ENCODE peak calls at places on chromosomes 13 and 19, in nine cellular contexts. One of them, this sample, is unnamed.

GRCh38 chr19:46898731-46899130 is 37.9 kb downstream of the ARHGAP35 start:
- DNase-seq in astrocyte: peak; percentile 91
- DNase-seq in heart left ventricle: no peak
- DNase-seq in uterus: peak; percentile 26
- DNase-seq in right atrium auricular region: no peak
- DNase-seq in Peyer's patch: no peak
- DNase-seq in thoracic aorta: no peak
- DNase-seq in DND-41: no peak
- DNase-seq in A673: no peak
- DNase-seq in this sample: no peak

GRCh38 chr19:5215431-5215830 is 125.2 kb downstream of the PTPRS start:
- DNase-seq in astrocyte: no peak
- DNase-seq in heart left ventricle: no peak
- DNase-seq in uterus: no peak
- DNase-seq in right atrium auricular region: no peak
- DNase-seq in Peyer's patch: no peak
- DNase-seq in thoracic aorta: no peak
- DNase-seq in DND-41: no peak
- DNase-seq in A673: no peak
- DNase-seq in this sample: no peak

GRCh38 chr19:35959040-35959967 is 23.1 kb downstream of the LRFN3 start:
- DNase-seq in astrocyte: no peak
- DNase-seq in heart left ventricle: peak; percentile 51
- DNase-seq in uterus: peak; percentile 35
- DNase-seq in right atrium auricular region: no peak
- DNase-seq in Peyer's patch: peak; percentile 85
- DNase-seq in thoracic aorta: no peak
- DNase-seq in DND-41: no peak
- DNase-seq in A673: peak; percentile 60
- DNase-seq in this sample: no peak

GRCh38 chr19:54186934-54187381 is 2.4 kb downstream of the MBOAT7 start:
- DNase-seq in astrocyte: no peak
- DNase-seq in heart left ventricle: no peak
- DNase-seq in uterus: no peak
- DNase-seq in right atrium auricular region: no peak
- DNase-seq in Peyer's patch: peak; percentile 92
- DNase-seq in thoracic aorta: no peak
- DNase-seq in DND-41: no peak
- DNase-seq in A673: no peak
- DNase-seq in this sample: no peak

GRCh38 chr19:15265849-15266248 is 33.6 kb upstream of the EPHX3 start:
- DNase-seq in astrocyte: peak; percentile 92
- DNase-seq in heart left ventricle: peak; percentile 86
- DNase-seq in uterus: peak; percentile 95
- DNase-seq in right atrium auricular region: peak; percentile 96
- DNase-seq in Peyer's patch: peak; percentile 68
- DNase-seq in thoracic aorta: peak; percentile 73
- DNase-seq in DND-41: no peak
- DNase-seq in A673: peak; percentile 37
- DNase-seq in this sample: peak; percentile 65

GRCh38 chr19:9566729-9567128 is 17.6 kb downstream of the ZNF121 start:
- DNase-seq in astrocyte: no peak
- DNase-seq in heart left ventricle: no peak
- DNase-seq in uterus: no peak
- DNase-seq in right atrium auricular region: no peak
- DNase-seq in Peyer's patch: no peak
- DNase-seq in thoracic aorta: no peak
- DNase-seq in DND-41: no peak
- DNase-seq in A673: no peak
- DNase-seq in this sample: no peak

GRCh38 chr19:558770-559439 is 13.5 kb upstream of the BSG start:
- DNase-seq in astrocyte: no peak
- DNase-seq in heart left ventricle: peak; percentile 59
- DNase-seq in uterus: peak; percentile 63
- DNase-seq in right atrium auricular region: no peak
- DNase-seq in Peyer's patch: no peak
- DNase-seq in thoracic aorta: no peak
- DNase-seq in DND-41: no peak
- DNase-seq in A673: no peak
- DNase-seq in this sample: no peak

GRCh38 chr13:32969516-32969941 is 46.7 kb upstream of the KL start:
- DNase-seq in astrocyte: peak; percentile 25
- DNase-seq in heart left ventricle: peak; percentile 32
- DNase-seq in uterus: no peak
- DNase-seq in right atrium auricular region: peak; percentile 59
- DNase-seq in Peyer's patch: no peak
- DNase-seq in thoracic aorta: no peak
- DNase-seq in DND-41: no peak
- DNase-seq in A673: peak; percentile 25
- DNase-seq in this sample: peak; percentile 19

GRCh38 chr13:113182046-113182445 is 23.6 kb downstream of the PROZ start:
- DNase-seq in astrocyte: peak; percentile 51
- DNase-seq in heart left ventricle: no peak
- DNase-seq in uterus: no peak
- DNase-seq in right atrium auricular region: no peak
- DNase-seq in Peyer's patch: no peak
- DNase-seq in thoracic aorta: no peak
- DNase-seq in DND-41: no peak
- DNase-seq in A673: no peak
- DNase-seq in this sample: no peak

GRCh38 chr13:29954082-29955043 is 103.9 kb upstream of the UBL3 start:
- DNase-seq in astrocyte: no peak
- DNase-seq in heart left ventricle: no peak
- DNase-seq in uterus: no peak
- DNase-seq in right atrium auricular region: no peak
- DNase-seq in Peyer's patch: peak; percentile 78
- DNase-seq in thoracic aorta: no peak
- DNase-seq in DND-41: no peak
- DNase-seq in A673: no peak
- DNase-seq in this sample: no peak

GRCh38 chr19:6739884-6740588 is 556 bp downstream of the TRIP10 start:
- DNase-seq in astrocyte: no peak
- DNase-seq in heart left ventricle: peak; percentile 67
- DNase-seq in uterus: peak; percentile 42
- DNase-seq in right atrium auricular region: no peak
- DNase-seq in Peyer's patch: peak; percentile 65
- DNase-seq in thoracic aorta: no peak
- DNase-seq in DND-41: no peak
- DNase-seq in A673: no peak
- DNase-seq in this sample: no peak

GRCh38 chr13:30918662-30919405 is 12.8 kb downstream of the MEDAG start:
- DNase-seq in astrocyte: no peak
- DNase-seq in heart left ventricle: no peak
- DNase-seq in uterus: no peak
- DNase-seq in right atrium auricular region: no peak
- DNase-seq in Peyer's patch: no peak
- DNase-seq in thoracic aorta: no peak
- DNase-seq in DND-41: no peak
- DNase-seq in A673: no peak
- DNase-seq in this sample: no peak

GRCh38 chr19:39870171-39870971 is 24.2 kb upstream of the FBL start:
- DNase-seq in astrocyte: no peak
- DNase-seq in heart left ventricle: no peak
- DNase-seq in uterus: no peak
- DNase-seq in right atrium auricular region: no peak
- DNase-seq in Peyer's patch: no peak
- DNase-seq in thoracic aorta: no peak
- DNase-seq in DND-41: no peak
- DNase-seq in A673: no peak
- DNase-seq in this sample: no peak

GRCh38 chr13:79987323-79987722 is 353.6 kb downstream of the SPRY2 start:
- DNase-seq in astrocyte: no peak
- DNase-seq in heart left ventricle: no peak
- DNase-seq in uterus: no peak
- DNase-seq in right atrium auricular region: no peak
- DNase-seq in Peyer's patch: no peak
- DNase-seq in thoracic aorta: no peak
- DNase-seq in DND-41: no peak
- DNase-seq in A673: no peak
- DNase-seq in this sample: no peak

GRCh38 chr19:18266863-18267686 is 7.2 kb downstream of the IQCN start:
- DNase-seq in astrocyte: no peak
- DNase-seq in heart left ventricle: no peak
- DNase-seq in uterus: no peak
- DNase-seq in right atrium auricular region: no peak
- DNase-seq in Peyer's patch: no peak
- DNase-seq in thoracic aorta: no peak
- DNase-seq in DND-41: no peak
- DNase-seq in A673: no peak
- DNase-seq in this sample: no peak

GRCh38 chr13:27981006-27981708 is 7.3 kb downstream of the URAD start:
- DNase-seq in astrocyte: no peak
- DNase-seq in heart left ventricle: no peak
- DNase-seq in uterus: no peak
- DNase-seq in right atrium auricular region: no peak
- DNase-seq in Peyer's patch: peak; percentile 46
- DNase-seq in thoracic aorta: no peak
- DNase-seq in DND-41: no peak
- DNase-seq in A673: no peak
- DNase-seq in this sample: no peak
- H3K4me3 ChIP-seq in astrocyte: no peak overlapping the region
- H3K4me3 ChIP-seq in heart left ventricle: no peak overlapping the region
- H3K4me3 ChIP-seq in uterus: no peak overlapping the region
- H3K4me3 ChIP-seq in right atrium auricular region: no peak overlapping the region
- H3K4me3 ChIP-seq in Peyer's patch: peak overlapping the region; percentile 60
- H3K4me3 ChIP-seq in thoracic aorta: no peak overlapping the region
- H3K4me3 ChIP-seq in DND-41: no peak overlapping the region
- H3K4me3 ChIP-seq in A673: no peak overlapping the region
- H3K4me3 ChIP-seq in this sample: no peak overlapping the region

DNA sequence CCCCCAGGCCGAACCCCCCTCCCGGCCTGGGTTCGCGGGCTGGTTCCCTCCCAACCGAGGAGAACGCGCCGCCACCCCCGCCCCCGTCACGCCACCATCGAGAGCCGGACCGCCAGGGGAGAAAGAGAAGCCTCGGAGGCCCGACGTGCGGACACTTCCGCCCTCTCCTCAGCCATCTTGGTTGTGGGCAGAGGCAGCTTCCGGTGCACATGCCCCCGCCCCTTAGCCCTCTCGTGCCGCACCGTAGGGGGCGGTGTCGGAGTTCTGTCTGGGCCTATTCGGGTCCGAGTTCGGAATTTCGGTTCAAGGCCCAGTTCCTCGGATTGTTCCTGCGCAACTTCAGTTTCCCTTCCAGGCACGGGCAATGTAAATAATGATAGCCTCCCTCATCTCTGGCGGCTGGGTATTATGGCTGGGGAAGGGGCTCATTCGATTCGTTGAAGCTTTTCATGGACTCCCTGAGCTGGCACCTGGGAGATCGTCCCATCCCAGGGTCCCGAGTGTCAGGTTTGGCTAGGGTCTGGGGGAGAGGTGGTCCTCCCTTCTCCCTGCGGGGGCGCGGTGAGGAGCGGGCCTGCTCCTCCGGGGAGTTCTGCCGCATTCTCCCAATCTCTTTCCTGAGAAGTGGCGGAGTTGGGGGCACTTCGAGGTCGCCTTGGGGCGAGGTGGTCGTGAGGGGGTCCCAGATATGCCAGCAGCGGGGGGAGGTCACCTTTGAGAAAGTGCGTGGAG is at the start of the genes IER2 and STX10:
- DNase-seq in astrocyte: peak; percentile 90
- DNase-seq in heart left ventricle: peak; percentile 98
- DNase-seq in uterus: peak; percentile 96
- DNase-seq in right atrium auricular region: peak; percentile 97
- DNase-seq in Peyer's patch: peak; percentile 98
- DNase-seq in thoracic aorta: peak; percentile 87
- DNase-seq in DND-41: peak; percentile 93
- DNase-seq in A673: peak; percentile 97
- DNase-seq in this sample: peak; percentile 76
- TF ChIP-seq CTCF in astrocyte: peak; percentile 13
- TF ChIP-seq CTCF in heart left ventricle: peak; percentile 63
- TF ChIP-seq CTCF in uterus: peak; percentile 83
- TF ChIP-seq CTCF in right atrium auricular region: peak; percentile 40
- TF ChIP-seq CTCF in Peyer's patch: peak; percentile 70
- TF ChIP-seq CTCF in thoracic aorta: peak; percentile 30
- TF ChIP-seq CTCF in DND-41: peak; percentile 76
- TF ChIP-seq CTCF in A673: peak; percentile 55
- TF ChIP-seq CTCF in this sample: peak; percentile 76

GRCh38 chr19:13121551-13122274 is 3.6 kb downstream of the NACC1 start:
- DNase-seq in astrocyte: no peak
- DNase-seq in heart left ventricle: no peak
- DNase-seq in uterus: no peak
- DNase-seq in right atrium auricular region: no peak
- DNase-seq in Peyer's patch: no peak
- DNase-seq in thoracic aorta: no peak
- DNase-seq in DND-41: no peak
- DNase-seq in A673: no peak
- DNase-seq in this sample: no peak
- H3K36me3 ChIP-seq in astrocyte: peaks cover 7% of the 10 kb centered on the region
- H3K36me3 ChIP-seq in heart left ventricle: no peaks in the 10 kb centered on the region
- H3K36me3 ChIP-seq in uterus: no peaks in the 10 kb centered on the region
- H3K36me3 ChIP-seq in right atrium auricular region: no peaks in the 10 kb centered on the region
- H3K36me3 ChIP-seq in Peyer's patch: no peaks in the 10 kb centered on the region
- H3K36me3 ChIP-seq in thoracic aorta: no peaks in the 10 kb centered on the region
- H3K36me3 ChIP-seq in DND-41: peaks cover 59% of the 10 kb centered on the region
- H3K36me3 ChIP-seq in A673: peaks cover 16% of the 10 kb centered on the region
- H3K36me3 ChIP-seq in this sample: peaks cover 11% of the 10 kb centered on the region

GRCh38 chr13:107843281-107843680 is 372.1 kb downstream of the LIG4 start:
- DNase-seq in astrocyte: no peak
- DNase-seq in heart left ventricle: no peak
- DNase-seq in uterus: no peak
- DNase-seq in right atrium auricular region: no peak
- DNase-seq in Peyer's patch: no peak
- DNase-seq in thoracic aorta: no peak
- DNase-seq in DND-41: no peak
- DNase-seq in A673: no peak
- DNase-seq in this sample: no peak

GRCh38 chr13:107851670-107852460 is 363.5 kb downstream of the LIG4 start:
- DNase-seq in astrocyte: no peak
- DNase-seq in heart left ventricle: no peak
- DNase-seq in uterus: no peak
- DNase-seq in right atrium auricular region: no peak
- DNase-seq in Peyer's patch: no peak
- DNase-seq in thoracic aorta: no peak
- DNase-seq in DND-41: no peak
- DNase-seq in A673: no peak
- DNase-seq in this sample: no peak

GRCh38 chr13:107845911-107846310 is 369.4 kb downstream of the LIG4 start:
- DNase-seq in astrocyte: no peak
- DNase-seq in heart left ventricle: no peak
- DNase-seq in uterus: no peak
- DNase-seq in right atrium auricular region: no peak
- DNase-seq in Peyer's patch: no peak
- DNase-seq in thoracic aorta: no peak
- DNase-seq in DND-41: no peak
- DNase-seq in A673: no peak
- DNase-seq in this sample: no peak

GRCh38 chr13:107846642-107847041 is 368.7 kb downstream of the LIG4 start:
- DNase-seq in astrocyte: no peak
- DNase-seq in heart left ventricle: no peak
- DNase-seq in uterus: no peak
- DNase-seq in right atrium auricular region: no peak
- DNase-seq in Peyer's patch: no peak
- DNase-seq in thoracic aorta: no peak
- DNase-seq in DND-41: no peak
- DNase-seq in A673: no peak
- DNase-seq in this sample: no peak

DNA sequence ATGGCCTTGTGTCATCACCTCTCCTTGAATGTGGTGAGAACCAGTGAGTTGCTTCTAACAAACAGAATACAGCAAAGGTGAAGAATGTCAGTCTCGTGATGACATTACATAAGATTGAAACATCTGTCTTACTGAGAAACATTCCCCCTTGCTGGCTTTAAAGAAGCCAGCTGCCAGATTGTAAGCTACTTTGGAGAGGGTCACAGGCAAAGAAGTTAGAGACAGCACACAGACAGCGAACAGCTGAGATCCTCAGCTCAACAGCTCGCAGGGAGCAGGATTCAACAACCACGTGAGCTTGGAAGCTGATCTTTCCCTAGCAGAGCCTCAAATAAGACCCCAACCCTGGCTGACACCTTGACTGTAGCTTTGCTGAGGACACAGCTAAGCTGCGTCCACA is 367.9 kb downstream of the LIG4 start:
- DNase-seq in astrocyte: no peak
- DNase-seq in heart left ventricle: no peak
- DNase-seq in uterus: no peak
- DNase-seq in right atrium auricular region: no peak
- DNase-seq in Peyer's patch: no peak
- DNase-seq in thoracic aorta: no peak
- DNase-seq in DND-41: no peak
- DNase-seq in A673: no peak
- DNase-seq in this sample: no peak
- H3K4me3 ChIP-seq in astrocyte: no peak overlapping the region
- H3K4me3 ChIP-seq in heart left ventricle: no peak overlapping the region
- H3K4me3 ChIP-seq in uterus: no peak overlapping the region
- H3K4me3 ChIP-seq in right atrium auricular region: no peak overlapping the region
- H3K4me3 ChIP-seq in Peyer's patch: no peak overlapping the region
- H3K4me3 ChIP-seq in thoracic aorta: no peak overlapping the region
- H3K4me3 ChIP-seq in DND-41: no peak overlapping the region
- H3K4me3 ChIP-seq in A673: no peak overlapping the region
- H3K4me3 ChIP-seq in this sample: no peak overlapping the region

This sample was measured in BJ.